ENCODE peak calls at places on chromosomes 13 and 19, in seven cellular contexts. W, T, G, H, K, I and B are unnamed samples.

GRCh38 chr19:13492128-13492527 is 14.2 kb downstream of the CACNA1A start:
- DNase-seq in I (no peak), G (no peak), W (no peak), K (peak), H (peak), T (no peak), B (peak)

GRCh38 chr19:54551293-54551692 is 22.3 kb upstream of the LILRA2 start:
- DNase-seq in T (no peak), W (no peak), G (no peak), H (no peak), I (no peak), K (no peak), B (no peak)

GRCh38 chr13:45468676-45469075 is 3.9 kb downstream of the COG3 start:
- DNase-seq in H (no peak), I (no peak), T (peak), W (no peak), K (no peak), G (no peak), B (no peak)

GRCh38 chr13:76646946-76647345 is 239.3 kb downstream of the KCTD12 start:
- DNase-seq in H (no peak), T (no peak), W (no peak), K (no peak), I (no peak), G (no peak), B (no peak)

GRCh38 chr13:76632388-76633044 is 253.7 kb downstream of the KCTD12 start:
- DNase-seq in I (no peak), W (no peak), G (peak), H (peak), K (peak), T (no peak), B (no peak)

GRCh38 chr19:12790628-12791344 is 500 bp upstream of the JUNB start:
- DNase-seq in G (peak), T (peak), W (no peak), K (no peak), H (no peak), I (no peak), B (no peak)

GRCh38 chr19:32869369-32870153 is at the start of gene SLC7A9:
- DNase-seq in K (no peak), G (no peak), I (no peak), T (peak), H (no peak), W (no peak), B (no peak)

GRCh38 chr19:8116437-8117293 is 32.7 kb downstream of the FBN3 start:
- DNase-seq in K (no peak), W (no peak), G (no peak), T (peak), H (no peak), I (no peak), B (no peak)

GRCh38 chr13:33307820-33308219 is 22.3 kb upstream of the STARD13 start:
- DNase-seq in W (no peak), I (no peak), T (no peak), K (no peak), H (peak), G (no peak), B (peak)

GRCh38 chr19:46928951-46929350 is 68.2 kb downstream of the ARHGAP35 start:
- DNase-seq in H (no peak), K (no peak), W (no peak), G (no peak), T (no peak), I (no peak), B (no peak)

GRCh38 chr19:49481020-49481683 is 6.3 kb upstream of the RPL13A start:
- DNase-seq in W (no peak), I (no peak), K (no peak), H (no peak), G (no peak), T (no peak), B (no peak)

GRCh38 chr19:5624741-5625140 is 1.9 kb downstream of the SAFB start:
- DNase-seq in K (no peak), W (no peak), I (no peak), T (no peak), G (peak), H (no peak), B (no peak)

GRCh38 chr19:3649888-3650287 is 23.3 kb upstream of the CACTIN start:
- DNase-seq in H (no peak), G (no peak), I (no peak), W (no peak), T (no peak), K (no peak), B (no peak)

GRCh38 chr19:58558066-58558622 is at the start of gene UBE2M:
- DNase-seq in H (peak), K (peak), I (peak), G (no peak), W (no peak), T (peak), B (peak)

GRCh38 chr13:39020853-39021462 is 16.9 kb downstream of the PROSER1 start:
- DNase-seq in G (no peak), T (no peak), H (no peak), I (no peak), K (no peak), W (no peak), B (no peak)

GRCh38 chr13:22700488-22700887 is 480.3 kb upstream of the SGCG start:
- DNase-seq in T (no peak), I (no peak), G (no peak), H (no peak), W (no peak), K (no peak), B (no peak)

GRCh38 chr13:110907951-110908898 is 6.6 kb downstream of the ANKRD10 start:
- DNase-seq in H (peak), K (peak), T (peak), I (no peak), W (no peak), G (no peak), B (peak)

GRCh38 chr19:401836-402535 is 7.0 kb downstream of the C2CD4C start:
- DNase-seq in K (no peak), G (no peak), I (no peak), H (no peak), T (no peak), W (no peak), B (no peak)

GRCh38 chr19:28406237-28406596 is 806.7 kb downstream of the UQCRFS1 start:
- DNase-seq in H (no peak), K (no peak), W (no peak), I (no peak), T (no peak), G (no peak), B (no peak)

GRCh38 chr19:37867831-37868230 is 38.6 kb downstream of the WDR87 start:
- DNase-seq in W (no peak), G (no peak), K (no peak), I (no peak), T (no peak), H (peak), B (peak)

GRCh38 chr19:51127755-51128154 is 3.0 kb downstream of the SIGLEC9 start:
- DNase-seq in G (no peak), W (no peak), I (no peak), T (no peak), K (no peak), H (peak), B (no peak)

GRCh38 chr19:42323852-42324654 is 1.4 kb upstream of the MEGF8 start:
- DNase-seq in K (peak), G (peak), W (no peak), H (no peak), T (no peak), I (no peak), B (no peak)

GRCh38 chr19:28694812-28695211 is 518.1 kb downstream of the UQCRFS1 start:
- DNase-seq in K (no peak), T (no peak), W (no peak), I (peak), H (no peak), G (no peak), B (no peak)

GRCh38 chr19:43662487-43662886 is 7.5 kb downstream of the PLAUR start:
- DNase-seq in T (no peak), G (peak), K (peak), W (no peak), H (peak), I (no peak), B (no peak)

GRCh38 chr13:27789495-27790303 is 2.6 kb upstream of the GSX1 start:
- DNase-seq in W (no peak), H (no peak), K (peak), T (no peak), I (peak), G (peak), B (no peak)

GRCh38 chr13:112968380-112968909 is 569 bp upstream of the MCF2L start:
- DNase-seq in T (peak), G (peak), W (peak), I (no peak), H (no peak), K (peak), B (no peak)

GRCh38 chr19:31232871-31233270 is 116.4 kb downstream of the TSHZ3 start:
- DNase-seq in H (peak), W (no peak), I (no peak), G (no peak), K (no peak), T (no peak), B (peak)

GRCh38 chr19:56079609-56080008 is 41.5 kb downstream of the ZNF787 start:
- DNase-seq in H (no peak), W (no peak), K (peak), G (no peak), T (no peak), I (no peak), B (no peak)

GRCh38 chr13:111005808-111006494 is 91.1 kb upstream of the ANKRD10 start:
- DNase-seq in W (no peak), I (no peak), H (peak), G (no peak), K (no peak), T (no peak), B (peak)

GRCh38 chr13:26377038-26377437 is 123.1 kb downstream of the CDK8 start:
- DNase-seq in W (no peak), G (peak), T (peak), H (peak), I (peak), K (peak), B (no peak)

GRCh38 chr13:52780092-52780491 is 40.5 kb upstream of the CNMD start:
- DNase-seq in H (no peak), G (no peak), T (no peak), W (no peak), I (no peak), K (no peak), B (no peak)

GRCh38 chr13:41554626-41555386 is 97.5 kb downstream of the RGCC start:
- DNase-seq in I (no peak), T (no peak), H (no peak), W (no peak), G (no peak), K (no peak), B (no peak)

GRCh38 chr13:42420304-42420703 is 148.4 kb downstream of the AKAP11 start:
- DNase-seq in H (no peak), T (no peak), I (no peak), K (no peak), G (no peak), W (no peak), B (no peak)